ENCODE peak calls at places on chromosomes 6 and 20, in nine cellular contexts. P is astrocyte; Y is amniotic stem cell; W is GF-D8; D is skeletal muscle cell; E is AML-193; I is stimulated activated CD8-positive, alpha-beta memory T cell treated with anti-CD3 and anti-CD28 coated beads, Interleukin-4, amount 100 ng/mL, for 1 hour; R is activated T-cell treated with anti-CD3 and anti-CD28 coated beads, Interleukin-2, amount 50 U/mL, for 4 hours; J is substantia nigra. C is an unnamed sample.

GRCh38 chr6:21829126-21829525 is 235.6 kb downstream of the SOX4 start:
- DNase-seq in D (no peak), W (no peak), P (no peak), R (no peak), I (no peak), J (no peak), E (no peak), Y (no peak), C (no peak)

GRCh38 chr20:56816349-56816748 is 187.2 kb downstream of the TFAP2C start:
- DNase-seq in E (no peak), Y (no peak), I (no peak), P (no peak), D (no peak), J (no peak), W (no peak), R (no peak), C (no peak)

GRCh38 chr6:33905081-33905609 is 101.3 kb upstream of the MLN start:
- DNase-seq in P (no peak), J (no peak), R (no peak), I (peak), W (peak), E (no peak), Y (no peak), D (no peak), C (no peak)

GRCh38 chr6:44920952-44921491 is 407.1 kb upstream of the RUNX2 start:
- DNase-seq in R (no peak), E (no peak), J (no peak), I (no peak), D (no peak), P (peak), W (no peak), Y (no peak), C (no peak)

GRCh38 chr20:19699132-19699971 is 58.7 kb upstream of the RIN2 start:
- DNase-seq in E (no peak), I (no peak), R (no peak), Y (peak), P (peak), J (no peak), D (no peak), W (no peak), C (no peak)

GRCh38 chr6:16473184-16473907 is 235.0 kb downstream of the GMPR start:
- DNase-seq in J (no peak), W (no peak), R (no peak), P (no peak), Y (no peak), E (no peak), D (no peak), I (no peak), C (no peak)

GRCh38 chr6:28489366-28490190 is 26.0 kb downstream of the GPX6 start:
- DNase-seq in D (peak), W (peak), E (no peak), P (peak), J (no peak), Y (peak), R (peak), I (no peak), C (no peak)

GRCh38 chr6:130575971-130576370 is 210.2 kb downstream of the TMEM200A start:
- DNase-seq in J (no peak), Y (no peak), R (peak), E (no peak), I (peak), P (no peak), W (no peak), D (no peak), C (no peak)

GRCh38 chr6:11778648-11779307 is at the start of gene ADTRP:
- DNase-seq in R (no peak), J (no peak), D (no peak), E (no peak), I (no peak), Y (no peak), W (no peak), P (no peak), C (no peak)

GRCh38 chr6:154247119-154247814 is 109.3 kb downstream of the IPCEF1 start:
- DNase-seq in D (no peak), E (peak), P (no peak), J (no peak), R (no peak), Y (no peak), I (no peak), W (peak), C (no peak)

GRCh38 chr6:136959471-136959891 is 37.4 kb downstream of the SLC35D3 start:
- DNase-seq in J (no peak), R (no peak), D (no peak), I (no peak), P (no peak), W (no peak), E (no peak), Y (no peak), C (peak)

GRCh38 chr6:4316867-4317400 is 181.6 kb upstream of the ECI2 start:
- DNase-seq in Y (no peak), W (peak), I (no peak), E (peak), R (no peak), P (peak), D (peak), J (no peak), C (peak)

GRCh38 chr20:5973172-5973571 is 22.7 kb downstream of the MCM8 start:
- DNase-seq in W (no peak), J (no peak), R (no peak), D (no peak), I (no peak), P (peak), E (peak), Y (no peak), C (no peak)

GRCh38 chr20:50834599-50835005 is 39.7 kb downstream of the BCAS4 start:
- DNase-seq in W (no peak), R (no peak), E (no peak), P (peak), Y (peak), J (no peak), D (peak), I (no peak), C (no peak)

GRCh38 chr6:122652431-122652830 is 42.2 kb downstream of the PKIB start:
- DNase-seq in J (no peak), W (no peak), P (peak), E (no peak), Y (no peak), D (no peak), I (no peak), R (no peak), C (no peak)

GRCh38 chr20:56429496-56429895 is 17.4 kb downstream of the CASS4 start:
- DNase-seq in E (peak), I (no peak), R (peak), J (no peak), P (peak), D (no peak), W (peak), Y (peak), C (no peak)

GRCh38 chr20:3406481-3407425 is 716 bp downstream of the DNAAF9 start:
- DNase-seq in J (peak), W (no peak), D (peak), R (no peak), Y (peak), E (no peak), P (no peak), I (no peak), C (peak)

GRCh38 chr6:32195902-32196681 is 3.6 kb upstream of the GPSM3 start:
- DNase-seq in Y (peak), P (peak), W (peak), D (peak), J (peak), R (peak), I (peak), E (peak), C (peak)

GRCh38 chr20:1526896-1527295 is 30.6 kb downstream of the SIRPD start:
- DNase-seq in P (no peak), I (no peak), Y (no peak), W (no peak), E (no peak), J (no peak), R (no peak), D (no peak), C (no peak)

GRCh38 chr6:39092124-39092523 is 22.9 kb downstream of the SAYSD1 start:
- DNase-seq in P (no peak), D (no peak), J (no peak), W (no peak), Y (no peak), E (peak), R (no peak), I (no peak), C (no peak)

GRCh38 chr6:106574729-106575458 is 54.4 kb downstream of the RTN4IP1 start:
- DNase-seq in P (peak), R (no peak), D (no peak), E (no peak), J (peak), Y (peak), I (no peak), W (no peak), C (no peak)

GRCh38 chr6:36386495-36387439 is 702 bp downstream of the ETV7 start:
- DNase-seq in P (peak), W (no peak), R (no peak), I (no peak), D (no peak), Y (peak), J (peak), E (peak), C (no peak)

GRCh38 chr6:45001663-45002062 is 326.5 kb upstream of the RUNX2 start:
- DNase-seq in Y (no peak), R (no peak), W (no peak), D (no peak), E (no peak), P (no peak), J (no peak), I (no peak), C (no peak)

C was measured in NCI-H510A.